ENCODE peak calls at places on chromosomes 16 and 17, in seven cellular contexts. Z, X, B, U, T, Q and J are unnamed samples.

GRCh38 chr17:64399071-64399766 is 8.6 kb upstream of the PECAM1 start:
- DNase-seq in X (no peak), B (no peak), T (no peak), Z (no peak), U (peak; percentile 82), Q (no peak), J (no peak)

GRCh38 chr17:76382803-76383644 is 1.4 kb upstream of the SPHK1 start:
- DNase-seq in U (peak; percentile 66), B (no peak), X (peak; percentile 82), Q (peak; percentile 58), T (peak; percentile 55), Z (peak; percentile 81), J (no peak)

GRCh38 chr16:10314811-10315210 is 71.0 kb upstream of the ATF7IP2 start:
- DNase-seq in T (no peak), B (no peak), Q (no peak), X (no peak), U (peak; percentile 36), Z (peak; percentile 29), J (no peak)

GRCh38 chr16:30582611-30583340 is 2.7 kb downstream of the ZNF785 start:
- DNase-seq in B (no peak), T (no peak), Z (no peak), X (no peak), Q (no peak), U (no peak), J (no peak)

GRCh38 chr16:30995927-30996323 is 10.9 kb downstream of the HSD3B7 start:
- DNase-seq in Q (no peak), T (no peak), B (no peak), Z (no peak), U (no peak), X (no peak), J (no peak)

GRCh38 chr17:31492880-31493655 is 101.6 kb downstream of the RAB11FIP4 start:
- DNase-seq in B (no peak), Q (peak; percentile 66), X (no peak), Z (peak; percentile 91), U (no peak), T (no peak), J (peak; percentile 67)

GRCh38 chr16:78461496-78461938 is 362.1 kb downstream of the WWOX start:
- DNase-seq in Q (no peak), Z (no peak), X (no peak), T (no peak), B (no peak), U (peak; percentile 58), J (no peak)

GRCh38 chr17:42436401-42436800 is 13.3 kb upstream of the CAVIN1 start:
- DNase-seq in Z (no peak), U (no peak), B (no peak), X (no peak), Q (no peak), T (no peak), J (no peak)

GRCh38 chr17:63911041-63911635 is at the start of gene CSHL1:
- DNase-seq in Q (no peak), Z (no peak), B (no peak), U (no peak), X (no peak), T (no peak), J (no peak)

GRCh38 chr16:48531011-48531962 is 78.7 kb downstream of the N4BP1 start:
- DNase-seq in T (peak; percentile 51), B (no peak), U (no peak), Z (peak; percentile 44), X (no peak), Q (no peak), J (no peak)

GRCh38 chr16:15507959-15508336 is 73.6 kb downstream of the BMERB1 start:
- DNase-seq in B (no peak), Z (no peak), T (no peak), X (no peak), U (no peak), Q (no peak), J (no peak)

GRCh38 chr16:54424043-54424451 is 137.5 kb upstream of the IRX3 start:
- DNase-seq in Q (no peak), B (no peak), X (no peak), Z (no peak), T (no peak), U (no peak), J (no peak)

GRCh38 chr17:4009164-4009785 is 45.0 kb upstream of the ATP2A3 start:
- DNase-seq in Q (no peak), Z (no peak), B (no peak), X (no peak), U (no peak), T (no peak), J (no peak)

GRCh38 chr16:83814654-83814985 is 6.8 kb downstream of the HSBP1 start:
- DNase-seq in Q (no peak), Z (no peak), U (no peak), X (no peak), B (no peak), T (no peak), J (no peak)

GRCh38 chr16:73215482-73216377 is 167.8 kb upstream of the ZFHX3 start:
- DNase-seq in T (no peak), U (no peak), B (no peak), X (no peak), Z (no peak), Q (no peak), J (no peak)

GRCh38 chr17:38465420-38466345 is 37.4 kb downstream of the ARHGAP23 start:
- DNase-seq in Q (no peak), Z (no peak), T (peak; percentile 74), U (no peak), B (no peak), X (no peak), J (no peak)

GRCh38 chr17:32634167-32634566 is 147.4 kb downstream of the CDK5R1 start:
- DNase-seq in B (no peak), T (no peak), U (no peak), Z (no peak), Q (no peak), X (no peak), J (no peak)

GRCh38 chr17:794876-795275 is 12.7 kb downstream of the MRM3 start:
- DNase-seq in Q (peak; percentile 78), Z (peak; percentile 82), X (peak; percentile 70), B (peak; percentile 94), T (peak; percentile 88), U (peak; percentile 80), J (peak; percentile 89)

GRCh38 chr17:5110816-5111215 is 862 bp downstream of the ZNF232 start:
- DNase-seq in B (no peak), U (no peak), Q (no peak), X (peak; percentile 4), Z (no peak), T (no peak), J (no peak)

GRCh38 chr17:53462393-53462811 is 360.3 kb upstream of the KIF2B start:
- DNase-seq in T (no peak), Z (no peak), Q (no peak), U (peak; percentile 65), B (no peak), X (no peak), J (no peak)

GRCh38 chr17:30519166-30519565 is 42.0 kb downstream of the GOSR1 start:
- DNase-seq in T (no peak), X (no peak), U (no peak), Z (no peak), Q (no peak), B (no peak), J (no peak)

GRCh38 chr17:42894283-42895184 is 6.1 kb upstream of the G6PC1 start:
- DNase-seq in Z (peak; percentile 80), U (no peak), Q (no peak), X (no peak), B (no peak), T (no peak), J (no peak)

GRCh38 chr17:44304651-44305050 is 3.8 kb upstream of the RUNDC3A start:
- DNase-seq in Q (no peak), B (no peak), Z (no peak), U (no peak), X (no peak), T (no peak), J (no peak)

GRCh38 chr16:89316701-89317100 is 99.2 kb downstream of the ZNF778 start:
- DNase-seq in Q (no peak), U (no peak), T (peak; percentile 14), B (no peak), X (no peak), Z (no peak), J (no peak)

GRCh38 chr16:50133214-50133613 is 19.9 kb upstream of the TENT4B start:
- DNase-seq in T (no peak), B (no peak), U (no peak), Q (no peak), X (no peak), Z (no peak), J (no peak)

GRCh38 chr17:81842725-81843504 is 8.1 kb upstream of the PPP1R27 start:
- DNase-seq in Z (no peak), X (no peak), T (no peak), U (peak; percentile 23), B (no peak), Q (no peak), J (no peak)

GRCh38 chr17:81843713-81844326 is 9.0 kb upstream of the PPP1R27 start:
- DNase-seq in Q (no peak), T (no peak), U (no peak), Z (no peak), B (no peak), X (no peak), J (no peak)

GRCh38 chr17:81840826-81841778 is 6.3 kb upstream of the PPP1R27 start:
- DNase-seq in U (no peak), Z (no peak), B (no peak), X (no peak), T (no peak), Q (no peak), J (no peak)

GRCh38 chr17:81842378-81842724 is 7.5 kb upstream of the PPP1R27 start:
- DNase-seq in Z (no peak), Q (no peak), U (no peak), X (no peak), T (no peak), B (no peak), J (no peak)

GRCh38 chr17:81841866-81842265 is 7.0 kb upstream of the PPP1R27 start:
- DNase-seq in U (no peak), X (no peak), Z (no peak), T (no peak), Q (no peak), B (no peak), J (no peak)
- H3K27ac ChIP-seq in U (no peak overlapping the region), X (no peak overlapping the region), Z (no peak overlapping the region), T (no peak overlapping the region), Q (no peak overlapping the region), B (no peak overlapping the region), J (no peak overlapping the region)

GRCh38 chr17:28928061-28928460 is 23.3 kb downstream of the PHF12 start:
- DNase-seq in T (no peak), X (no peak), U (no peak), B (no peak), Q (no peak), Z (no peak), J (no peak)
- H3K27ac ChIP-seq in T (no peak overlapping the region), X (no peak overlapping the region), U (no peak overlapping the region), B (no peak overlapping the region), Q (no peak overlapping the region), Z (peak overlapping the region; percentile 81), J (no peak overlapping the region)

DNA sequence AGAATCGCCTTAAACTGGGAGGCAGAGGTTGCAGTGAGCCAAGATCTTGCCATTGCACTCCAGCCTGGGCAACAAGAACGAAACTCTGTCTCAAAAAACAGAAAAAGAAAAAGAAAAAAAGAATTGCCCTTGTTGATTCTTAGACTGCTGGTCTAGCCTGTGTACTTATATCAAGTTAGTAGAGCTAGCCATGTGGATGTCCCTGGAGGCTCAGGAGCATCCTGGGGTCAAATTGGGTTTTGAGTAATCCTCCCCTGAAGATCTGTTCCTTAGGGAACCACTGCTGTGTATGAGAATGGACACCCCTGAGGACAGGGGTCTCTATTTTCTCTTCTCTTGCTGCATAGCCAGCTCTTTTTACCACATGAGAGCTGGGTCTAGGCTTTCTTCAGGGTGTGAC is 21.5 kb downstream of the SLC7A6OS start:
- DNase-seq in B (no peak), Q (no peak), Z (no peak), T (no peak), X (no peak), U (no peak), J (no peak)
- H3K27ac ChIP-seq in B (no peak overlapping the region), Q (peak overlapping the region; percentile 19), Z (no peak overlapping the region), T (peak overlapping the region; percentile 85), X (no peak overlapping the region), U (no peak overlapping the region), J (no peak overlapping the region)

GRCh38 chr17:17558431-17558830 is 33.1 kb downstream of the PEMT start:
- DNase-seq in B (no peak), Q (no peak), X (no peak), Z (no peak), U (no peak), T (no peak), J (no peak)
- H3K27ac ChIP-seq in B (no peak overlapping the region), Q (no peak overlapping the region), X (no peak overlapping the region), Z (no peak overlapping the region), U (no peak overlapping the region), T (no peak overlapping the region), J (no peak overlapping the region)